ENCODE peak calls at places on chromosomes 2 and 18, in six cellular contexts. G is H9, W is neural progenitor cell, I is K562, T is type B pancreatic cell, S is GM06990. H is an unnamed sample.

GRCh38 chr2:55425449-55425848 is 5.8 kb upstream of the CCDC88A start:
- DNase-seq in W (no peak), S (no peak), T (no peak), G (no peak), I (no peak), H (no peak)

GRCh38 chr2:19739256-19739655 is 162.5 kb downstream of the TTC32 start:
- DNase-seq in I (no peak), G (no peak), S (no peak), W (no peak), T (no peak), H (no peak)

GRCh38 chr2:30237346-30238142 is 6.2 kb downstream of the LBH start:
- DNase-seq in I (no peak), T (no peak), G (peak; percentile 17), W (no peak), S (no peak), H (no peak)

GRCh38 chr2:54658548-54659207 is 64.8 kb upstream of the EML6 start:
- DNase-seq in G (no peak), I (no peak), W (no peak), T (no peak), S (no peak), H (no peak)

GRCh38 chr2:12787891-12788783 is 71.4 kb downstream of the TRIB2 start:
- DNase-seq in I (no peak), G (no peak), S (no peak), W (no peak), T (no peak), H (no peak)

GRCh38 chr2:222142027-222142426 is 156.8 kb downstream of the PAX3 start:
- DNase-seq in T (no peak), I (no peak), W (no peak), S (no peak), G (no peak), H (no peak)

GRCh38 chr18:903703-904102 is 968 bp upstream of the ADCYAP1 start:
- DNase-seq in I (peak; percentile 76), W (peak; percentile 86), G (peak; percentile 73), S (no peak), T (peak; percentile 79), H (peak; percentile 95)

GRCh38 chr2:1747065-1747941 is 3.0 kb upstream of the PXDN start:
- DNase-seq in I (no peak), S (no peak), T (no peak), W (no peak), G (peak; percentile 18), H (no peak)

GRCh38 chr2:32969444-32970162 is 22.9 kb downstream of the LTBP1 start:
- DNase-seq in S (no peak), I (no peak), T (no peak), G (no peak), W (no peak), H (no peak)

GRCh38 chr2:130787841-130788240 is 32.5 kb downstream of the AMER3 start:
- DNase-seq in T (peak; percentile 64), S (no peak), I (no peak), G (no peak), W (no peak), H (no peak)

GRCh38 chr2:20478961-20479360 is 32.1 kb downstream of the RHOB start:
- DNase-seq in I (no peak), G (no peak), T (peak; percentile 60), W (no peak), S (no peak), H (no peak)

GRCh38 chr2:42558827-42559226 is 9.6 kb upstream of the MTA3 start:
- DNase-seq in I (no peak), W (no peak), G (no peak), T (no peak), S (no peak), H (no peak)

GRCh38 chr2:118902279-118903028 is 39.5 kb upstream of the MARCO start:
- DNase-seq in S (no peak), T (no peak), G (no peak), W (no peak), I (no peak), H (no peak)

GRCh38 chr18:23862071-23862470 is 152.5 kb upstream of the TTC39C start:
- DNase-seq in I (no peak), G (no peak), S (no peak), W (no peak), T (no peak), H (no peak)

DNA sequence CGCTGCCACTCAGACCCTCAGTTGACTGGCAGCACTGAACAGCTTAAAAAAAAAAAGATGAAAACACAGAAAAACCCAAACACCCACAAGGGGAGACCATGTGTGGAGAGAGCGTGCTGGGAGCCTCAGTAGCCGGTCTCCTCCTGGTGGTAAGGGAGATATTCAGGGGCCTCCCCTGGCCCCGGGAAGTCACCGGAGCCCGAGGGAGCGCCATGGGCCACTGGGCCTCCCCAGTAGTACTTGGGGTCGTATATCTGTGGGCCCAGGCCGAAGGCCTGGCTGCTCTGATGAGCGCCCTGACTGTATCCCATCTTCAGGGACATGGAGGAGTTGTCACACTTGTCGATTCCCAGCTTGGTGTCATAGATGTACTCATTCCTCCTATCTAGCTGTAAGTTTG is 145.7 kb upstream of the TEKT4 start:
- DNase-seq in G (no peak), W (no peak), I (no peak), T (no peak), S (no peak), H (no peak)
- TF ChIP-seq CTCF in G (no peak), W (no peak), I (no peak), T (no peak), S (no peak), H (no peak)

GRCh38 chr2:10053351-10053750 is 10.0 kb downstream of the KLF11 start:
- DNase-seq in S (no peak), W (no peak), T (no peak), I (no peak), G (no peak), H (no peak)

GRCh38 chr2:10054976-10055375 is 11.6 kb downstream of the KLF11 start:
- DNase-seq in W (no peak), T (no peak), I (no peak), S (no peak), G (no peak), H (no peak)

GRCh38 chr2:10052216-10052615 is 8.9 kb downstream of the KLF11 start:
- DNase-seq in I (no peak), T (no peak), G (no peak), W (no peak), S (no peak), H (no peak)

GRCh38 chr2:10056439-10056838 is 13.1 kb downstream of the KLF11 start:
- DNase-seq in I (no peak), W (peak; percentile 3), G (no peak), T (no peak), S (no peak), H (no peak)

DNA sequence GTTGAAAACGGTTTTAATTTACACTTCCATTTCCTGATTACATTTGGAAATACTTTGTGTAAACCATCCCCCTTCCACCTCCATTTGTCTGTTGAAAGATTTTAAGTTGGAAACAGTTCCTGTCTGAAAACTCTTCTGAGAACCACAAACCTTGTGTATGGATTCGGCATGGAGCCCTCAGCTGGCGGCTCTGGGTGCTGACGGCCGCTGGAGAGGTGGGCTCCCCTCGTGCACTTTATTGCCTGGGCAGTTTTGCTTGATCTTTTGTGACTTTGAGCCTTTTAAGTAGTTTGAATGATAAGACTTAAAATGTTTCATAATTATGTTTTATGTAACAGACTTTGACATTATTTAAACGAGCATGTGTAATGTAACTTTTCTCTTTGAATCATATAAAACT is 11.1 kb downstream of the KLF11 start:
- DNase-seq in T (no peak), S (no peak), G (no peak), I (no peak), W (no peak), H (no peak)
- TF ChIP-seq CTCF in T (peak; percentile 18), S (no peak), G (peak; percentile 37), I (peak; percentile 7), W (peak; percentile 10), H (no peak)

GRCh38 chr2:28155627-28156026 is 237.0 kb upstream of the FOSL2 start:
- DNase-seq in S (no peak), W (peak; percentile 58), I (peak; percentile 63), T (no peak), G (no peak), H (no peak)
- TF ChIP-seq CTCF in S (peak; percentile 50), W (peak; percentile 89), I (peak; percentile 77), T (peak; percentile 75), G (peak; percentile 98), H (peak; percentile 48)

DNA sequence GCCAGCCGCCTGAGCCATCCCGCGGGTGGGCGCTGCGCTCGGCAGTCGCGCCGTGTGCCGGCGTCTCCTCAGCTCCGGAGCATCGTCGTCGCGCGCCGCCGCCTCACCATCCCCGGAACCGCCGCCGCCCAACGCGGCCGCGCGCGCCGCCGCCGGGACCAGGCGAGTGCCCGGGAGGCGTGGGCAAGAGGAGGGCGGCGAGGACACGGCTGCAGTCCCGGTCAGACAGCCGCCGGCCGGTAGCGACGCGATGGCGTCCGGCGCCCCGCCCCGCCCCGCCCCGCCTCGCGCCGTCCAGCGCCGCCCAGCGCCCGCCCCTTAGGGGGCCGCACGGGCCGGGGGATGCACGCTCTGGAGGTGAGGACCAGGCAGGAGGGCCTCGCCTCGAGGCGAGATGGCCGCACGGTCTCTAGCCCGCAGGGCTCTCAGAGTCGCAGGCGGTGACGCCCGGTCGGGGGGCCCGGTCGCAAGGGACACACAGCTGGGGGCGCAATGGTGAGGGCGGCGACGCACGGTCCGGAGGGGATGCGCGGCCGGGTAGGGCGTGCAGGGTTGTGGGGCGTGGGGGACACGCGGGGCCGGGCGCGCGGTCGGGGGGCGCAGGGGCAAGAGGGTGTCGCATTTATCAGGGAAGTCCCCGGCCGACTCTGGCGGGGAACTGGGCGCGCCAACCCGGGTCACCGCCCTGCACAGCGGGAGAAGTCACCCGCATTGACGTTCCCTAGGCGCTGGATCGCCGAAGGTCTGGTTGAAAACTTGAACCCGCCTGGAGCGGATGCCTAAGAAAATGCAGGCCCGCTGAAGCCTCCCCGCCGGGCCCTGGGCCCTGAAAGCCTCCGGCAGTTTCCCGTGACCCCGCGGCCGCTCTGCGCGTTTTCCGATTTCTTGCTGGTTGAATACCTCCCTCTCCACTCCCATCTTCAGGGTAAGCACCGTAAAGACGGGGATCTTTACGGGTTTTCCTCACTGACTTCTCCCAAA is at the start of gene SPIRE1:
- DNase-seq in T (peak; percentile 75), G (peak; percentile 71), I (peak; percentile 67), W (peak; percentile 86), S (peak; percentile 56), H (peak; percentile 72)
- TF ChIP-seq CTCF in T (no peak), G (no peak), I (no peak), W (peak; percentile 8), S (no peak), H (no peak)

H was measured in nephron progenitor cell.